ENCODE peak calls at places on chromosomes 3 and 15, in nine cellular contexts. One of them, this sample, is unnamed.

GRCh38 chr3:112097378-112097777 is 11.2 kb downstream of the C3orf52 start:
- DNase-seq in NCI-H1694: no peak
- DNase-seq in frontal cortex: no peak
- DNase-seq in stimulated activated CD8-positive, alpha-beta memory T cell treated with anti-CD3 and anti-CD28 coated beads, Interleukin-4, amount 100 ng/mL, for 48 hours: no peak
- DNase-seq in activated CD8-positive, alpha-beta memory T cell treated with anti-CD3 and anti-CD28 coated beads for 48 hours: no peak
- DNase-seq in GM19239: no peak
- DNase-seq in EL: peak
- DNase-seq in stimulated activated CD4-positive, alpha-beta T cell treated with anti-CD3 and anti-CD28 coated beads, TNF-alpha, amount 100 ng/mL, for 48 hours: no peak
- DNase-seq in cerebellar cortex: no peak
- DNase-seq in this sample: no peak

GRCh38 chr15:91291673-91292072 is 191.6 kb downstream of the SV2B start:
- DNase-seq in NCI-H1694: no peak
- DNase-seq in frontal cortex: no peak
- DNase-seq in stimulated activated CD8-positive, alpha-beta memory T cell treated with anti-CD3 and anti-CD28 coated beads, Interleukin-4, amount 100 ng/mL, for 48 hours: no peak
- DNase-seq in activated CD8-positive, alpha-beta memory T cell treated with anti-CD3 and anti-CD28 coated beads for 48 hours: no peak
- DNase-seq in GM19239: no peak
- DNase-seq in EL: peak
- DNase-seq in stimulated activated CD4-positive, alpha-beta T cell treated with anti-CD3 and anti-CD28 coated beads, TNF-alpha, amount 100 ng/mL, for 48 hours: no peak
- DNase-seq in cerebellar cortex: peak
- DNase-seq in this sample: peak

GRCh38 chr3:23494967-23495366 is 291.8 kb downstream of the UBE2E2 start:
- DNase-seq in NCI-H1694: no peak
- DNase-seq in frontal cortex: no peak
- DNase-seq in stimulated activated CD8-positive, alpha-beta memory T cell treated with anti-CD3 and anti-CD28 coated beads, Interleukin-4, amount 100 ng/mL, for 48 hours: no peak
- DNase-seq in activated CD8-positive, alpha-beta memory T cell treated with anti-CD3 and anti-CD28 coated beads for 48 hours: no peak
- DNase-seq in GM19239: no peak
- DNase-seq in EL: no peak
- DNase-seq in stimulated activated CD4-positive, alpha-beta T cell treated with anti-CD3 and anti-CD28 coated beads, TNF-alpha, amount 100 ng/mL, for 48 hours: no peak
- DNase-seq in cerebellar cortex: no peak
- DNase-seq in this sample: no peak

GRCh38 chr3:171044384-171044783 is 17.9 kb upstream of the SLC2A2 start:
- DNase-seq in NCI-H1694: no peak
- DNase-seq in frontal cortex: no peak
- DNase-seq in stimulated activated CD8-positive, alpha-beta memory T cell treated with anti-CD3 and anti-CD28 coated beads, Interleukin-4, amount 100 ng/mL, for 48 hours: no peak
- DNase-seq in activated CD8-positive, alpha-beta memory T cell treated with anti-CD3 and anti-CD28 coated beads for 48 hours: no peak
- DNase-seq in GM19239: no peak
- DNase-seq in EL: no peak
- DNase-seq in stimulated activated CD4-positive, alpha-beta T cell treated with anti-CD3 and anti-CD28 coated beads, TNF-alpha, amount 100 ng/mL, for 48 hours: no peak
- DNase-seq in cerebellar cortex: no peak
- DNase-seq in this sample: no peak

GRCh38 chr3:188584162-188584529 is 430.2 kb downstream of the LPP start:
- DNase-seq in NCI-H1694: no peak
- DNase-seq in frontal cortex: no peak
- DNase-seq in stimulated activated CD8-positive, alpha-beta memory T cell treated with anti-CD3 and anti-CD28 coated beads, Interleukin-4, amount 100 ng/mL, for 48 hours: no peak
- DNase-seq in activated CD8-positive, alpha-beta memory T cell treated with anti-CD3 and anti-CD28 coated beads for 48 hours: no peak
- DNase-seq in GM19239: no peak
- DNase-seq in EL: peak
- DNase-seq in stimulated activated CD4-positive, alpha-beta T cell treated with anti-CD3 and anti-CD28 coated beads, TNF-alpha, amount 100 ng/mL, for 48 hours: no peak
- DNase-seq in cerebellar cortex: no peak
- DNase-seq in this sample: no peak

GRCh38 chr3:22284559-22284958 is 533.5 kb upstream of the ZNF385D start:
- DNase-seq in NCI-H1694: no peak
- DNase-seq in frontal cortex: no peak
- DNase-seq in stimulated activated CD8-positive, alpha-beta memory T cell treated with anti-CD3 and anti-CD28 coated beads, Interleukin-4, amount 100 ng/mL, for 48 hours: no peak
- DNase-seq in activated CD8-positive, alpha-beta memory T cell treated with anti-CD3 and anti-CD28 coated beads for 48 hours: no peak
- DNase-seq in GM19239: no peak
- DNase-seq in EL: peak
- DNase-seq in stimulated activated CD4-positive, alpha-beta T cell treated with anti-CD3 and anti-CD28 coated beads, TNF-alpha, amount 100 ng/mL, for 48 hours: no peak
- DNase-seq in cerebellar cortex: no peak
- DNase-seq in this sample: no peak

GRCh38 chr3:31479431-31479830 is 53.3 kb upstream of the STT3B start:
- DNase-seq in NCI-H1694: no peak
- DNase-seq in frontal cortex: no peak
- DNase-seq in stimulated activated CD8-positive, alpha-beta memory T cell treated with anti-CD3 and anti-CD28 coated beads, Interleukin-4, amount 100 ng/mL, for 48 hours: no peak
- DNase-seq in activated CD8-positive, alpha-beta memory T cell treated with anti-CD3 and anti-CD28 coated beads for 48 hours: no peak
- DNase-seq in GM19239: no peak
- DNase-seq in EL: no peak
- DNase-seq in stimulated activated CD4-positive, alpha-beta T cell treated with anti-CD3 and anti-CD28 coated beads, TNF-alpha, amount 100 ng/mL, for 48 hours: no peak
- DNase-seq in cerebellar cortex: no peak
- DNase-seq in this sample: no peak

GRCh38 chr15:70121656-70122297 is 24.1 kb upstream of the TLE3 start:
- DNase-seq in NCI-H1694: peak
- DNase-seq in frontal cortex: no peak
- DNase-seq in stimulated activated CD8-positive, alpha-beta memory T cell treated with anti-CD3 and anti-CD28 coated beads, Interleukin-4, amount 100 ng/mL, for 48 hours: no peak
- DNase-seq in activated CD8-positive, alpha-beta memory T cell treated with anti-CD3 and anti-CD28 coated beads for 48 hours: no peak
- DNase-seq in GM19239: no peak
- DNase-seq in EL: peak
- DNase-seq in stimulated activated CD4-positive, alpha-beta T cell treated with anti-CD3 and anti-CD28 coated beads, TNF-alpha, amount 100 ng/mL, for 48 hours: no peak
- DNase-seq in cerebellar cortex: no peak
- DNase-seq in this sample: no peak

GRCh38 chr3:193944161-193944884 is 191.6 kb upstream of the HES1 start:
- DNase-seq in NCI-H1694: no peak
- DNase-seq in frontal cortex: no peak
- DNase-seq in stimulated activated CD8-positive, alpha-beta memory T cell treated with anti-CD3 and anti-CD28 coated beads, Interleukin-4, amount 100 ng/mL, for 48 hours: no peak
- DNase-seq in activated CD8-positive, alpha-beta memory T cell treated with anti-CD3 and anti-CD28 coated beads for 48 hours: no peak
- DNase-seq in GM19239: no peak
- DNase-seq in EL: no peak
- DNase-seq in stimulated activated CD4-positive, alpha-beta T cell treated with anti-CD3 and anti-CD28 coated beads, TNF-alpha, amount 100 ng/mL, for 48 hours: no peak
- DNase-seq in cerebellar cortex: no peak
- DNase-seq in this sample: no peak